ENCODE peak calls at places on chromosomes 3 and 15, in six cellular contexts. A is BJ; S is CD8-positive, alpha-beta T cell; L is mammary epithelial cell; P is AG04450; Z is WERI-Rb-1. J is an unnamed sample.

GRCh38 chr3:72535789-72536188 is 312.5 kb downstream of the SHQ1 start:
- DNase-seq in A (no peak), S (no peak), L (no peak), P (no peak), Z (no peak), J (no peak)

GRCh38 chr15:80160570-80161156 is 7.9 kb downstream of the FAH start:
- DNase-seq in A (peak; percentile 65), S (no peak), L (peak; percentile 89), P (peak; percentile 78), Z (no peak), J (peak; percentile 12)

GRCh38 chr15:48424076-48424475 is 92.8 kb downstream of the DUT start:
- DNase-seq in A (no peak), S (no peak), L (peak; percentile 72), P (no peak), Z (no peak), J (no peak)

GRCh38 chr3:36941658-36942057 is 3.2 kb downstream of the TRANK1 start:
- DNase-seq in A (no peak), S (no peak), L (no peak), P (no peak), Z (no peak), J (no peak)

GRCh38 chr15:92763459-92763858 is 107.9 kb upstream of the FAM174B start:
- DNase-seq in A (no peak), S (no peak), L (no peak), P (no peak), Z (no peak), J (no peak)

GRCh38 chr3:115330406-115330805 is 183.3 kb upstream of the ZBTB20 start:
- DNase-seq in A (no peak), S (no peak), L (peak; percentile 78), P (no peak), Z (no peak), J (no peak)

GRCh38 chr15:66249623-66250174 is 3.9 kb downstream of the MEGF11 start:
- DNase-seq in A (no peak), S (no peak), L (no peak), P (no peak), Z (no peak), J (no peak)

GRCh38 chr3:62134061-62134496 is 239.3 kb downstream of the FEZF2 start:
- DNase-seq in A (no peak), S (no peak), L (no peak), P (no peak), Z (no peak), J (no peak)

GRCh38 chr3:85821130-85821756 is 862.5 kb downstream of the CADM2 start:
- DNase-seq in A (no peak), S (no peak), L (peak; percentile 14), P (no peak), Z (peak; percentile 54), J (peak; percentile 4)

GRCh38 chr15:48096813-48097212 is 24.0 kb upstream of the SLC24A5 start:
- DNase-seq in A (peak; percentile 20), S (no peak), L (peak; percentile 80), P (peak; percentile 58), Z (no peak), J (no peak)

GRCh38 chr15:98561169-98561941 is 87.0 kb upstream of the IGF1R start:
- DNase-seq in A (no peak), S (no peak), L (no peak), P (no peak), Z (no peak), J (no peak)

GRCh38 chr3:63351159-63352007 is 73.3 kb downstream of the SYNPR start:
- DNase-seq in A (no peak), S (no peak), L (peak; percentile 46), P (peak; percentile 24), Z (peak; percentile 16), J (peak; percentile 44)

GRCh38 chr3:127680146-127680661 is 7.5 kb downstream of the ABTB1 start:
- DNase-seq in A (no peak), S (no peak), L (no peak), P (no peak), Z (peak; percentile 4), J (no peak)

GRCh38 chr3:43290961-43291360 is 4.6 kb downstream of the SNRK start:
- DNase-seq in A (no peak), S (no peak), L (peak; percentile 31), P (no peak), Z (no peak), J (no peak)

GRCh38 chr3:155417119-155417517 is 123.6 kb upstream of the STRIT1 start:
- DNase-seq in A (no peak), S (no peak), L (no peak), P (no peak), Z (no peak), J (no peak)

GRCh38 chr3:100766069-100766468 is 56.8 kb downstream of the TFG start:
- DNase-seq in A (no peak), S (no peak), L (peak; percentile 75), P (no peak), Z (no peak), J (no peak)

GRCh38 chr3:47410417-47410720 is 29.5 kb downstream of the PTPN23 start:
- DNase-seq in A (no peak), S (no peak), L (no peak), P (no peak), Z (no peak), J (peak; percentile 66)

GRCh38 chr15:36643551-36643950 is 64.1 kb downstream of the CDIN1 start:
- DNase-seq in A (no peak), S (no peak), L (peak; percentile 84), P (no peak), Z (no peak), J (peak; percentile 18)

DNA sequence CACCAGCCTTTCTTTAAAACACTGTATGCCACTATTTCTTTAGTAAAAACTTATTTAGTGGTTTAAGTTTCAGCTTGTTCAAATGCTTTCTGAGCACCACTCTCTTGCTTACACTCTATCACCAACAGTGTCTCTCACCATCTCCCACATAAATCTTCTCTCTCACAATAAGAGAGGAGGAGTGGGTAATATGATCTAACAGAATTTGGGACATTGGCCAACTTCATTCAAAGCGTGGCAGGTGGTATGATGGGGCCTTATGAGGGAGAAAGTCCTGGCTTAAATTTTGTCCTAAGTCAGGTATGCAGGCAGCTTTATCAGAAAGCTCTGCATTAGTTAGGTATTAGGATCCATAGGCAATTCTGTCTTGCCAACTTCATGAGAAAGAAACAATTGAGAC is 1132.5 kb downstream of the TUSC7 start:
- DNase-seq in A (no peak), S (no peak), L (no peak), P (no peak), Z (no peak), J (no peak)
- H3K4me3 ChIP-seq in A (no peak overlapping the region), S (no peak overlapping the region), L (no peak overlapping the region), P (no peak overlapping the region), Z (no peak overlapping the region), J (no peak overlapping the region)

DNA sequence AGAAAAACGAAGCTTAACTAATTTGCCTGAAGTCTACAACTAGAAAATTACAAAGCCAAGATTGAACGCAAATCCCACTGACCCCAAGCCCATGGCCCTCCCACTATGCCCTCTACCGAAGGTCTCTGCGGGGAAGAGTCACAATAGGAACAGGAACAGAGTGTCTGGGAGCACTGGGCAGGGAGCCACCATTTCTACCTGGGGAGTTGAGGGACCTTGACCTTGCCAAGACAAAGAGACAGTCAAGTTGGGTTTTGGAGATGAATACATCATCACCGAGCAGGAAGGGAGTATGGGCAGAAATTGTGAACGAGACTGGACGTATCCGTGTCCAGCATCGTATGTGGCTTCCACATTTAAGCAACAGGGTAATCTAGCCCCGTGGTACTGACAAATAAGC is 30.8 kb upstream of the BFSP2 start:
- DNase-seq in A (no peak), S (no peak), L (no peak), P (no peak), Z (no peak), J (no peak)
- H3K27me3 ChIP-seq in A (no peaks in the 10 kb centered on the region), S (no peaks in the 10 kb centered on the region), L (peaks cover 2% of the 10 kb centered on the region), P (no peaks in the 10 kb centered on the region), Z (no peaks in the 10 kb centered on the region), J (no peaks in the 10 kb centered on the region)

DNA sequence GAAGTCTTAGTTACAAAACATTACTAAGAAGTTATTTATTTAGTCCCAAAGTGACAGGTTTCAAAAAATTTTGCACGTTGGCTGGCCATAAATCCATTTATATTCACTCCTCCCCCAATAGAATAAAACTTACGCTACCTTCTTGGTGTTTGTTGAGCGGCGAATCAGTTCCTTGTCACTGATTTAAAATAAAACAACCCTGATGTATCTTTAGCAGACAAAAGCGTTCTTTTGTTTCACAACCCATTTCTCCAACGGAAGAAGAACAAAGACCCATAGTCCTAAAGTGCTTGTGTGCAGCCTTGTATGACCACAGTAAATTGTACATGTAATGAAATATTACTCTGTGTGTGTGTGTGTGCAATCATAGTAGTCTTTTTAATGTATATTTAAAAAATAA is 84.7 kb downstream of the TRAK1 start:
- DNase-seq in A (no peak), S (no peak), L (no peak), P (no peak), Z (no peak), J (no peak)
- H3K4me3 ChIP-seq in A (no peak overlapping the region), S (no peak overlapping the region), L (no peak overlapping the region), P (no peak overlapping the region), Z (no peak overlapping the region), J (no peak overlapping the region)

GRCh38 chr3:147412917-147413711 is 3.9 kb downstream of the ZIC1 start:
- DNase-seq in A (no peak), S (no peak), L (no peak), P (no peak), Z (no peak), J (peak; percentile 69)
- H3K27me3 ChIP-seq in A (peaks cover 10% of the 10 kb centered on the region), S (peaks cover 43% of the 10 kb centered on the region), L (peaks cover 79% of the 10 kb centered on the region), P (peaks cover 88% of the 10 kb centered on the region), Z (no peaks in the 10 kb centered on the region), J (peaks cover 95% of the 10 kb centered on the region)

DNA sequence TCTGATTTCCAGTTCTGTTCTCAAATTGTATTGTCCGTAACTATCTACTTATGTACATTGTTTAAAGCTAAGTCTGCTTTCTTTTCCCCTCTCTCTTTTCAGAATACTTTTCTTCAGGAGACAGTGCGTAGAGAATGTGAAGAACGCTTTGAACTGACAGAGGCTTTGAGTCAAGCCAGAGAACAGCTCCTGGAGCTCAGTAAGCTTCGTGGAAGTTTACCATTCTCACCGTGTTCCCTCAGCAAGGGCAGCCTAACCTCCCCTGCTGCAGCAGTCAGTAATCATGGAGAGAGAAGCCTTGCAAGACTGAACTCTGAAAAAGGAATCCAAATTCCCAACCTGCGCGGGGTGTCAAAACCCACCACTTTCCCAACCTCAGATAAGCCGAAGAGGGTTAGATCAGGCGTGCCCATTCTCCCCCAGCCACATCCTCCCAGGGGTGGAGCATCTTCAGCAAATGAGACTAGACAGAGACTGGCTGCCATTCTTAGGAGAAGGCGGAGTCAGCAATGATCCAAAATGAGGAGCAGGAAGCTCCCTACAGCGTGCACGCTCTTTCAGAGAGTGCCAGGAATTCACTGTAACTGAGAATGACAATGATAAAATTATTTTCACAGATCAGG is 114.6 kb downstream of the CCNL1 start:
- DNase-seq in A (no peak), S (no peak), L (no peak), P (no peak), Z (no peak), J (peak; percentile 50)
- H3K4me3 ChIP-seq in A (no peak overlapping the region), S (no peak overlapping the region), L (no peak overlapping the region), P (no peak overlapping the region), Z (no peak overlapping the region), J (no peak overlapping the region)

DNA sequence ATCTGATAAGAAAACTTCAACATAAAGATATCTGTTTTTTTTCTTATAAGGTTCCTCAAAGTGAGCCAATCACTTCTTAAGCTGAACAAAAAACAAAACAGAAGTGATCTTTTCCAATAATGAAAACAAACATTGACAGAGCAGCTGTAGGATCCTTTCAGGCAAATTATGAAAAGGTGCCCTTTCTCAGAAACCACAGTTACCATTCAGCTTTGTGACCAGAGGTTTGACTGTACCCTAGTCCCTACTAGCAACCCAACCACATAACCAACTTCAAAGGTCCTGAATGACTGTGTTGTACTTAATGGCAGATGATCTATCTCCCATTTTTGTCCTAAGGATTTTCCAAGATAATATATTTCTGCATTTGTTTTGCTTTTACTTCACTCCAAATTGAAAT is 39.4 kb upstream of the CCR2 start:
- DNase-seq in A (no peak), S (no peak), L (no peak), P (no peak), Z (no peak), J (no peak)
- H3K27me3 ChIP-seq in A (no peaks in the 10 kb centered on the region), S (no peaks in the 10 kb centered on the region), L (no peaks in the 10 kb centered on the region), P (no peaks in the 10 kb centered on the region), Z (peaks cover 65% of the 10 kb centered on the region), J (no peaks in the 10 kb centered on the region)

GRCh38 chr15:64152507-64153387 is 1.2 kb downstream of the SNX22 start:
- DNase-seq in A (no peak), S (no peak), L (no peak), P (no peak), Z (no peak), J (peak; percentile 68)
- H3K4me3 ChIP-seq in A (no peak overlapping the region), S (peak overlapping the region; percentile 27), L (no peak overlapping the region), P (peak overlapping the region; percentile 53), Z (peak overlapping the region; percentile 84), J (peak overlapping the region; percentile 67)